ENCODE peak calls at places on chromosomes 7 and 10, in nine cellular contexts. D is tibial artery; K is heart left ventricle; O is uterus; Q is HFF-Myc; P is right atrium auricular region; A is HFFc6; F is activated CD8-positive, alpha-beta T cell treated with anti-CD3 and anti-CD28 coated beads for 36 hours; C is MCF 10A. U is an unnamed sample.

GRCh38 chr10:86945361-86946214 is 11.8 kb downstream of the MMRN2 start:
- DNase-seq in D (peak; percentile 63), A (peak; percentile 34), C (peak; percentile 78), P (peak; percentile 61), K (no peak), Q (no peak), O (peak; percentile 61), F (no peak), U (peak; percentile 30)

GRCh38 chr10:94066411-94066810 is 72.7 kb downstream of the PLCE1 start:
- DNase-seq in D (no peak), K (peak; percentile 22), C (peak; percentile 59), P (no peak), F (no peak), Q (peak; percentile 21), A (no peak), O (no peak), U (peak; percentile 54)

GRCh38 chr7:151876899-151877777 is at the start of gene PRKAG2:
- DNase-seq in Q (no peak), F (peak; percentile 85), K (peak; percentile 64), O (peak; percentile 69), C (peak; percentile 75), D (peak; percentile 80), P (peak; percentile 73), A (no peak), U (peak; percentile 30)

GRCh38 chr10:60985946-60986345 is 42.0 kb upstream of the RHOBTB1 start:
- DNase-seq in O (no peak), Q (no peak), P (no peak), K (no peak), F (no peak), C (no peak), D (no peak), A (no peak), U (no peak)

GRCh38 chr7:88377421-88377820 is 70.7 kb upstream of the STEAP4 start:
- DNase-seq in K (no peak), P (no peak), Q (no peak), O (no peak), F (no peak), D (no peak), A (no peak), C (no peak), U (no peak)

GRCh38 chr7:74033372-74034311 is 5.7 kb downstream of the ELN start:
- DNase-seq in C (no peak), A (no peak), O (peak; percentile 82), Q (no peak), F (no peak), K (peak; percentile 82), P (peak; percentile 88), D (peak; percentile 89), U (peak; percentile 46)

GRCh38 chr10:89392974-89393373 is 551 bp downstream of the IFIT1 start:
- DNase-seq in F (no peak), O (peak; percentile 37), A (peak; percentile 60), P (no peak), K (no peak), Q (no peak), D (peak; percentile 63), C (peak; percentile 48), U (peak; percentile 74)

GRCh38 chr10:126196225-126196624 is 192.1 kb downstream of the ADAM12 start:
- DNase-seq in C (no peak), A (no peak), K (no peak), Q (no peak), D (no peak), O (no peak), F (no peak), P (no peak), U (no peak)

GRCh38 chr7:102983602-102984001 is 70.8 kb downstream of the LRRC17 start:
- DNase-seq in K (no peak), Q (no peak), O (no peak), F (no peak), D (no peak), A (no peak), C (no peak), P (no peak), U (no peak)

GRCh38 chr7:55964261-55964801 is at the start of gene NIPSNAP2:
- DNase-seq in K (peak; percentile 60), Q (no peak), D (no peak), P (no peak), A (peak; percentile 13), O (peak; percentile 63), F (peak; percentile 53), C (peak; percentile 45), U (peak; percentile 32)

GRCh38 chr7:122652851-122653250 is 46.1 kb downstream of the RNF133 start:
- DNase-seq in D (no peak), F (no peak), P (no peak), O (no peak), K (no peak), C (no peak), A (no peak), Q (no peak), U (no peak)

GRCh38 chr7:105672820-105673219 is 91.5 kb upstream of the EFCAB10 start:
- DNase-seq in K (no peak), A (no peak), D (no peak), F (no peak), O (no peak), Q (no peak), C (no peak), P (no peak), U (no peak)

GRCh38 chr10:114647545-114648138 is 10.4 kb downstream of the ABLIM1 start:
- DNase-seq in O (no peak), P (no peak), C (no peak), A (peak; percentile 51), F (no peak), K (no peak), Q (no peak), D (no peak), U (no peak)

DNA sequence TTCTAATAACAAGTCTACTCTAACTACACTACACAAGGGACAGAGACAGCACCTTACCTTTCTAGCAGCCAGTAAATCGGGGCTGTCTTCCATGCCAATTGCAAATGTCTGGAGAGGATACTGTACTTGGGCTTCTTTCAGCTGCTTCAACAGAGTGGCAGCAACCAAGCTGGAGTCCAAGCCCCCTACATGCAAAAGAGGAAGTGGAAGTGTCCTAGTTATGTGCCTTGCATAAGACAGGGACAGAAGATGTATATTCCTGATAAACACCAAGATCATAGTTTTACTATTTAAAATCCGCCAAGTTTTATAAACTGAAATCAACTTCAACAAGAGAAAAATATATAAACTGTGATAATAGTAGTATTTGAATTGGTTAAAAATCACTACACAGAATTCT is 14.0 kb downstream of the ASNS start:
- DNase-seq in D (no peak), A (no peak), F (no peak), O (no peak), K (no peak), P (no peak), Q (no peak), C (no peak), U (no peak)
- TF ChIP-seq CTCF in D (no peak), A (no peak), F (no peak), O (no peak), K (no peak), P (no peak), Q (no peak), C (no peak), U (no peak)

GRCh38 chr10:81179805-81180452 is 642.2 kb downstream of the SH2D4B start:
- DNase-seq in O (no peak), Q (no peak), C (peak; percentile 53), D (no peak), P (no peak), K (no peak), A (no peak), F (no peak), U (peak; percentile 3)
- TF ChIP-seq CTCF in O (no peak), Q (peak; percentile 19), C (peak; percentile 44), D (no peak), P (no peak), K (no peak), A (peak; percentile 55), F (peak; percentile 37), U (peak; percentile 42)

DNA sequence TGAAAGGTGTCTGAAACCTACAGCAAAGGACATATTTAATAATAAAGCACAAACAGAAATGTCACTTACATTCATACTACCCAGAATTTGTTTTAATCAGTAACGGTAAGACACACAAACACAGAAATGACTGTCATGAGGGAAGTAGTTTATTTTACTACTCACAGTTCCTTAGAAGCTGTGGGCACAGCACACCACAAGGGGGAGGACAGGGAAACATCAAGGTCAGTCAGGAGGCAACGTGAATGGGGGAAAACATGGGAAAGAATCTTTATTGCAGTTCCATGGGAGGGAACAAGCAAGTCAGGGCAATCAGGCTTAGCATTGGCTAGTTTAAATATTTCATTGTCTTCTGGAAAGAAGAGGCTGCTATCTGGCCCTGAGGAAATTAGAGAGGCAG is 123.8 kb upstream of the PDSS1 start:
- DNase-seq in K (no peak), A (no peak), D (no peak), O (no peak), Q (no peak), C (peak; percentile 26), F (no peak), P (no peak), U (no peak)
- TF ChIP-seq CTCF in K (no peak), A (peak; percentile 28), D (no peak), O (no peak), Q (peak; percentile 15), C (no peak), F (no peak), P (no peak), U (no peak)

GRCh38 chr7:18708204-18708603 is 212.7 kb downstream of the HDAC9 start:
- DNase-seq in Q (no peak), O (no peak), K (no peak), A (no peak), C (no peak), F (no peak), D (no peak), P (no peak), U (no peak)

GRCh38 chr7:18702071-18702829 is 206.7 kb downstream of the HDAC9 start:
- DNase-seq in D (no peak), C (no peak), O (no peak), A (no peak), K (no peak), F (no peak), Q (no peak), P (no peak), U (no peak)

GRCh38 chr7:18703743-18704142 is 208.2 kb downstream of the HDAC9 start:
- DNase-seq in C (no peak), K (no peak), P (no peak), Q (no peak), D (no peak), O (no peak), F (no peak), A (no peak), U (no peak)

GRCh38 chr7:18706648-18707047 is 211.1 kb downstream of the HDAC9 start:
- DNase-seq in K (no peak), D (no peak), P (no peak), O (no peak), F (no peak), C (no peak), A (no peak), Q (no peak), U (no peak)
- TF ChIP-seq CTCF in K (no peak), D (no peak), P (no peak), O (no peak), F (no peak), C (no peak), A (no peak), Q (no peak), U (no peak)